ENCODE peak calls at places on chromosomes 11 and 22, in six cellular contexts. N, C, J, S, X and T are unnamed samples.

GRCh38 chr22:29292379-29292778 is 14.1 kb upstream of the GAS2L1 start:
- DNase-seq in N (no peak), C (no peak), J (no peak), S (no peak), X (no peak), T (no peak)

GRCh38 chr22:47618180-47618579 is 855.7 kb downstream of the TBC1D22A start:
- DNase-seq in N (no peak), C (no peak), J (no peak), S (no peak), X (no peak), T (no peak)

GRCh38 chr11:58914821-58915543 is 24.3 kb upstream of the GLYATL1 start:
- DNase-seq in N (no peak), C (no peak), J (no peak), S (no peak), X (no peak), T (no peak)

GRCh38 chr11:28400236-28401100 is 292.3 kb downstream of the METTL15 start:
- DNase-seq in N (no peak), C (peak), J (no peak), S (no peak), X (no peak), T (no peak)

GRCh38 chr22:46894081-46894671 is 131.7 kb downstream of the TBC1D22A start:
- DNase-seq in N (no peak), C (peak), J (no peak), S (no peak), X (no peak), T (no peak)

GRCh38 chr11:15266999-15267398 is 152.3 kb downstream of the INSC start:
- DNase-seq in N (no peak), C (no peak), J (no peak), S (no peak), X (no peak), T (no peak)

GRCh38 chr11:20712912-20713311 is 43.5 kb downstream of the NELL1 start:
- DNase-seq in N (no peak), C (no peak), J (no peak), S (peak), X (no peak), T (no peak)

GRCh38 chr11:131748146-131749050 is 378.0 kb downstream of the NTM start:
- DNase-seq in N (peak), C (peak), J (peak), S (peak), X (peak), T (no peak)

GRCh38 chr11:111206472-111206871 is 39.1 kb upstream of the POU2AF2 start:
- DNase-seq in N (peak), C (peak), J (no peak), S (no peak), X (no peak), T (no peak)

GRCh38 chr11:10526974-10527918 is 13.7 kb downstream of the RNF141 start:
- DNase-seq in N (peak), C (no peak), J (no peak), S (peak), X (no peak), T (no peak)

GRCh38 chr11:8477151-8477550 is 116.9 kb downstream of the STK33 start:
- DNase-seq in N (no peak), C (no peak), J (no peak), S (no peak), X (no peak), T (no peak)

GRCh38 chr11:71418643-71419042 is 29.6 kb downstream of the DHCR7 start:
- DNase-seq in N (no peak), C (peak), J (no peak), S (no peak), X (no peak), T (no peak)

GRCh38 chr22:30607939-30608338 is 965 bp downstream of the TCN2 start:
- DNase-seq in N (no peak), C (no peak), J (no peak), S (no peak), X (no peak), T (no peak)

GRCh38 chr11:65781152-65781961 is 581 bp upstream of the AP5B1 start:
- DNase-seq in N (no peak), C (no peak), J (peak), S (no peak), X (no peak), T (no peak)

GRCh38 chr11:28581286-28582242 is 473.4 kb downstream of the METTL15 start:
- DNase-seq in N (no peak), C (peak), J (no peak), S (no peak), X (no peak), T (no peak)